ENCODE peak calls at places on chromosome X, in six cellular contexts. Z is SK-N-SH, O is GM23338, A is sigmoid colon, U is H1, G is prostate gland. T is an unnamed sample.

GRCh38 chrX:49901068-49901467 is 21.3 kb upstream of the CLCN5 start:
- DNase-seq in Z (no peak), O (no peak), A (no peak), U (no peak), G (no peak), T (no peak)

GRCh38 chrX:71871367-71871766 is 39.3 kb upstream of the NHSL2 start:
- DNase-seq in Z (no peak), O (no peak), A (no peak), U (no peak), G (no peak), T (no peak)

GRCh38 chrX:70436380-70436779 is 8.3 kb upstream of the DLG3 start:
- DNase-seq in Z (peak; percentile 37), O (peak; percentile 80), A (no peak), U (peak; percentile 60), G (no peak), T (no peak)

GRCh38 chrX:75303795-75304194 is 29.9 kb downstream of the UPRT start:
- DNase-seq in Z (no peak), O (no peak), A (no peak), U (no peak), G (no peak), T (no peak)

GRCh38 chrX:133440797-133441163 is 25.5 kb upstream of the GPC4 start:
- DNase-seq in Z (no peak), O (no peak), A (no peak), U (no peak), G (no peak), T (no peak)

GRCh38 chrX:3177851-3178250 is 136.6 kb downstream of the ARSF start:
- DNase-seq in Z (no peak), O (no peak), A (no peak), U (no peak), G (no peak), T (no peak)

GRCh38 chrX:130028196-130028595 is 45.8 kb downstream of the BCORL1 start:
- DNase-seq in Z (peak; percentile 49), O (peak; percentile 36), A (no peak), U (peak; percentile 65), G (peak; percentile 5), T (no peak)

GRCh38 chrX:78037881-78038280 is 66.2 kb upstream of the PGK1 start:
- DNase-seq in Z (no peak), O (no peak), A (no peak), U (no peak), G (no peak), T (no peak)

GRCh38 chrX:153882086-153882498 is 3.9 kb downstream of the L1CAM start:
- DNase-seq in Z (peak; percentile 55), O (no peak), A (peak; percentile 77), U (no peak), G (no peak), T (no peak)

GRCh38 chrX:73913580-73913979 is 350.6 kb downstream of the CHIC1 start:
- DNase-seq in Z (no peak), O (no peak), A (no peak), U (no peak), G (no peak), T (no peak)

GRCh38 chrX:72394518-72395163 is 88.9 kb upstream of the CITED1 start:
- DNase-seq in Z (no peak), O (no peak), A (no peak), U (no peak), G (no peak), T (no peak)

GRCh38 chrX:108584617-108585211 is 145.1 kb downstream of the COL4A5 start:
- DNase-seq in Z (peak; percentile 2), O (peak; percentile 55), A (no peak), U (no peak), G (no peak), T (no peak)

GRCh38 chrX:13092455-13092941 is 48.1 kb upstream of the FAM9C start:
- DNase-seq in Z (no peak), O (no peak), A (peak; percentile 69), U (no peak), G (no peak), T (no peak)

GRCh38 chrX:123959281-123960063 is 2.0 kb upstream of the STAG2 start:
- DNase-seq in Z (peak; percentile 36), O (peak; percentile 19), A (peak; percentile 81), U (no peak), G (peak; percentile 24), T (no peak)

GRCh38 chrX:101395789-101396188 is 5.0 kb downstream of the RPL36A start:
- DNase-seq in Z (no peak), O (no peak), A (no peak), U (no peak), G (no peak), T (no peak)

GRCh38 chrX:111503594-111503993 is 7.9 kb upstream of the SERTM2 start:
- DNase-seq in Z (no peak), O (no peak), A (no peak), U (no peak), G (no peak), T (no peak)

GRCh38 chrX:63664083-63664482 is 120.9 kb downstream of the ARHGEF9 start:
- DNase-seq in Z (no peak), O (no peak), A (no peak), U (no peak), G (no peak), T (no peak)

GRCh38 chrX:46235778-46236177 is 309.4 kb downstream of the ZNF674 start:
- DNase-seq in Z (no peak), O (no peak), A (no peak), U (no peak), G (peak; percentile 4), T (no peak)

GRCh38 chrX:21840199-21840557 is 761 bp downstream of the MBTPS2 start:
- DNase-seq in Z (no peak), O (no peak), A (no peak), U (no peak), G (no peak), T (no peak)

GRCh38 chrX:51568586-51568985 is 50.1 kb downstream of the CENPVL3 start:
- DNase-seq in Z (no peak), O (no peak), A (no peak), U (no peak), G (no peak), T (no peak)

GRCh38 chrX:39625810-39626209 is 471.9 kb downstream of the BCOR start:
- DNase-seq in Z (no peak), O (no peak), A (no peak), U (no peak), G (no peak), T (no peak)

GRCh38 chrX:147910607-147911006 is 1.1 kb upstream of the FMR1 start:
- DNase-seq in Z (no peak), O (no peak), A (no peak), U (no peak), G (no peak), T (no peak)

GRCh38 chrX:45385767-45386166 is 185.1 kb upstream of the DIPK2B start:
- DNase-seq in Z (no peak), O (no peak), A (no peak), U (no peak), G (no peak), T (no peak)

GRCh38 chrX:31199051-31199769 is 127.4 kb upstream of the FTHL17 start:
- DNase-seq in Z (no peak), O (no peak), A (no peak), U (no peak), G (no peak), T (no peak)

GRCh38 chrX:13774696-13775095 is 40.1 kb downstream of the OFD1 start:
- DNase-seq in Z (no peak), O (no peak), A (no peak), U (no peak), G (no peak), T (no peak)

GRCh38 chrX:37871626-37872302 is 24.4 kb upstream of the DYNLT3 start:
- DNase-seq in Z (no peak), O (peak; percentile 4), A (no peak), U (no peak), G (no peak), T (no peak)

GRCh38 chrX:37867509-37868153 is 20.3 kb upstream of the DYNLT3 start:
- DNase-seq in Z (no peak), O (no peak), A (no peak), U (no peak), G (no peak), T (no peak)

GRCh38 chrX:37876716-37877115 is 29.3 kb upstream of the DYNLT3 start:
- DNase-seq in Z (no peak), O (no peak), A (no peak), U (no peak), G (no peak), T (no peak)

GRCh38 chrX:37872303-37872655 is 24.9 kb upstream of the DYNLT3 start:
- DNase-seq in Z (no peak), O (no peak), A (no peak), U (no peak), G (no peak), T (no peak)

DNA sequence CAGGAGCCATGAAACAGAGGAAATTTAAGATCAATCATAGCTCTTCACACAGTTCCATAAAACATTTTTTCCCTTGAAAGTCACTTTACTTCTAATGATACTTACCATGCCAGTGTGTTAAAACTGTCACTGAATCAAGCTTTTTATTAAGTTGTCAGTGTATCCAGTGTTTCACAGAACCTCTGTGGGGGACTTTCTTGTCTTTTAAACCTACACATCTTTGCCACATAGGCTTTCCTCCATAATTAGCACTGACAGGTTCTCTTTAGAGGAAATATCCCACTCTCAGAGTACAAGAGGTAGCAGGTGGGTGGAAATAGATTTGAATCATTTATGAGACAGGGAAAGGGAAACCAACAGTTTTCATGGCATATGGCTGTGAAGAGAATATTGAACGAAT is 25.8 kb upstream of the DYNLT3 start:
- DNase-seq in Z (no peak), O (no peak), A (no peak), U (no peak), G (no peak), T (no peak)
- TF ChIP-seq POLR2AphosphoS5 in Z (no peak), O (no peak), A (no peak), U (no peak), G (no peak), T (no peak)

GRCh38 chrX:103258275-103258674 is 3.3 kb upstream of the TCEAL8 start:
- DNase-seq in Z (no peak), O (no peak), A (no peak), U (no peak), G (no peak), T (no peak)

GRCh38 chrX:103254171-103254824 is 657 bp downstream of the TCEAL8 start:
- DNase-seq in Z (peak; percentile 55), O (peak; percentile 95), A (peak; percentile 74), U (peak; percentile 73), G (peak; percentile 45), T (no peak)

GRCh38 chrX:103256651-103257050 is 1.7 kb upstream of the TCEAL8 start:
- DNase-seq in Z (no peak), O (no peak), A (no peak), U (no peak), G (no peak), T (no peak)

GRCh38 chrX:103253608-103254007 is 1.3 kb downstream of the TCEAL8 start:
- DNase-seq in Z (no peak), O (no peak), A (no peak), U (no peak), G (no peak), T (no peak)

GRCh38 chrX:103254921-103255455 is at the start of gene TCEAL8:
- DNase-seq in Z (peak; percentile 60), O (peak; percentile 87), A (peak; percentile 93), U (peak; percentile 61), G (peak; percentile 81), T (peak; percentile 16)
- TF ChIP-seq POLR2AphosphoS5 in Z (peak; percentile 75), O (peak; percentile 61), A (peak; percentile 90), U (peak; percentile 78), G (peak; percentile 83), T (peak; percentile 75)

GRCh38 chrX:1165535-1166196 is 46.8 kb downstream of the CRLF2 start:
- DNase-seq in Z (no peak), O (no peak), A (peak; percentile 63), U (peak; percentile 47), G (no peak), T (peak; percentile 22)
- TF ChIP-seq POLR2AphosphoS5 in Z (no peak), O (no peak), A (peak; percentile 44), U (no peak), G (no peak), T (no peak)

GRCh38 chrX:1306909-1307625 is 29.5 kb upstream of the IL3RA start:
- DNase-seq in Z (no peak), O (peak; percentile 44), A (no peak), U (no peak), G (no peak), T (no peak)
- TF ChIP-seq POLR2AphosphoS5 in Z (no peak), O (no peak), A (no peak), U (no peak), G (no peak), T (no peak)